ENCODE peak calls at places on chromosomes 2 and 18, in four cellular contexts. G, Z, U and S are unnamed samples.

GRCh38 chr18:74114206-74114605 is 33.4 kb downstream of the FBXO15 start:
- DNase-seq in G (peak; percentile 24), Z (no peak), U (no peak), S (no peak)

GRCh38 chr2:201263774-201264173 is 3.4 kb downstream of the CASP8 start:
- DNase-seq in G (no peak), Z (no peak), U (no peak), S (no peak)

GRCh38 chr2:229376866-229377265 is 105.8 kb upstream of the PID1 start:
- DNase-seq in G (no peak), Z (no peak), U (no peak), S (no peak)

GRCh38 chr2:240259201-240259923 is 118.9 kb upstream of the OTOS start:
- DNase-seq in G (no peak), Z (no peak), U (no peak), S (no peak)

GRCh38 chr2:46981662-46982351 is 66.2 kb upstream of the MCFD2 start:
- DNase-seq in G (no peak), Z (no peak), U (no peak), S (no peak)

GRCh38 chr2:162245737-162246136 is 2.5 kb upstream of the FAP start:
- DNase-seq in G (peak; percentile 73), Z (no peak), U (peak; percentile 48), S (no peak)

GRCh38 chr18:56953444-56953843 is 193.4 kb upstream of the BOD1L2 start:
- DNase-seq in G (no peak), Z (no peak), U (no peak), S (no peak)

GRCh38 chr2:45614330-45614729 is 3.3 kb upstream of the SRBD1 start:
- DNase-seq in G (no peak), Z (no peak), U (no peak), S (no peak)

GRCh38 chr2:232336241-232336736 is 42.3 kb upstream of the ALPP start:
- DNase-seq in G (no peak), Z (peak; percentile 25), U (no peak), S (no peak)

GRCh38 chr18:9517869-9518268 is 42.6 kb downstream of the RALBP1 start:
- DNase-seq in G (no peak), Z (no peak), U (no peak), S (no peak)

GRCh38 chr2:66574701-66575624 is 140.0 kb downstream of the MEIS1 start:
- DNase-seq in G (peak; percentile 91), Z (peak; percentile 79), U (peak; percentile 95), S (no peak)

GRCh38 chr2:158783923-158784322 is 11.2 kb upstream of the DAPL1 start:
- DNase-seq in G (no peak), Z (no peak), U (no peak), S (no peak)

GRCh38 chr2:238666543-238666942 is 181.3 kb upstream of the TWIST2 start:
- DNase-seq in G (no peak), Z (no peak), U (no peak), S (no peak)
- H4K5ac ChIP-seq in G (no peak overlapping the region), Z (no peak overlapping the region), U (no peak overlapping the region), S (no peak overlapping the region)

GRCh38 chr2:143698888-143699570 is 569.8 kb downstream of the ARHGAP15 start:
- DNase-seq in G (no peak), Z (no peak), U (no peak), S (no peak)

GRCh38 chr2:143696651-143697050 is 567.4 kb downstream of the ARHGAP15 start:
- DNase-seq in G (no peak), Z (no peak), U (no peak), S (no peak)

GRCh38 chr2:143700865-143701264 is 571.6 kb downstream of the ARHGAP15 start:
- DNase-seq in G (no peak), Z (no peak), U (no peak), S (no peak)

GRCh38 chr2:143697744-143698143 is 568.5 kb downstream of the ARHGAP15 start:
- DNase-seq in G (no peak), Z (no peak), U (no peak), S (no peak)

DNA sequence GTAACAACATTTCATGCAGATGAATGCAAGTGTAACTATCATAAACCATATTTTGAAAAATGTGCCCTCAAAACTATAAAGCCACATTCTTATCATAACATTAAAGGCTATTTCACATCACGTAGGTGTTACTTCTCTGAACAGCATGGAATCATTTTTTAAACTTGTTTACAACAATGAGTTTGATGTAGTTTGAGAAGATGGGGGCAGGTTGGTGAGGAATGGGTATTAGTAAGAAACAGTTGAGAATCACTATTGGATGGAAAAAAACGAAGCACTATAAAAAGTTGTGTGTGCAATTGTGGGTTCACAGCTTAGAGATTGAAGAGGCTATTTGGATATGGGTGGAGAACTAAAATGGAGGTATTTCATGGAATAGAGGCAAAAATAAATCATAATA is 569.1 kb downstream of the ARHGAP15 start:
- DNase-seq in G (no peak), Z (no peak), U (no peak), S (no peak)
- H4K5ac ChIP-seq in G (no peak overlapping the region), Z (no peak overlapping the region), U (no peak overlapping the region), S (no peak overlapping the region)

DNA sequence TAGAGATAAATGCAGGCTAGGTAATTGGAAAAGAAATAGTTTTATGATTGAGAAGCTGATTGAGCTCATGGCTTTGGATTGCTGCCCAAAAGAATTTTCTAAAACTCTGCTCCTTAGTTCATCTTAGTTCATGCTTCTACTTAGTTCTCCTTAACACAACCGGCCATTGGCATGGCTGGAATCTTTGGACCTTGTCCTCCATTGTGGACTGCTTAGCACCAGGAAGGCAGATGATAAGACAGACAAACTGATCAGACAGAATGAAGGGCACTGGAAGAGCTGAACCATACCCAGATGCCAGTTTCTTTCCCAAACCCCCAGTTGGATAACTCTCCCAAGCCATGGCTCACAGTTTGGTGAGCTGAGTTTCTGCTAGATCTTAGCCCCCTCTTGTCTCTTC is 36.3 kb upstream of the NABP1 start:
- DNase-seq in G (no peak), Z (no peak), U (no peak), S (no peak)
- H4K5ac ChIP-seq in G (no peak overlapping the region), Z (no peak overlapping the region), U (no peak overlapping the region), S (no peak overlapping the region)

DNA sequence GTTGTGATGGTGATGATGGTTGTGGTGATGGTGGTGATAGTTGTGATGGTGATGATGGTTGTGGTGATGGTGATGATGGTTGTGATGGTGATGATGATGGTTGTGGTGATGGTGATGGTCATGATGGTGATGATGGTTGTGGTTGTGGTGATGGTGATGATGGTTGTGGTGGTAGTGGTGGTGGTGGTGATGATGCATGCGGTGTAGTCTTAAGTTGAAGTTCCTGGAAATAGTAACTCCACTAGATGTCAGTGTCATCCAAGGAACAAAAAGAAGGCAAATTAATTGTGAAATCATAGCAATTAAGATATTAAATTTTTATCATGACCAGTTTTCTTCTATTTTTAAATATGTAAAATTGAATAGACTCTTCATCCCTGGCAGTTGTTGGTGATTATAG is 309.2 kb downstream of the AGAP1 start:
- DNase-seq in G (peak; percentile 11), Z (no peak), U (no peak), S (no peak)
- H4K5ac ChIP-seq in G (no peak overlapping the region), Z (peak overlapping the region; percentile 59), U (no peak overlapping the region), S (no peak overlapping the region)

GRCh38 chr2:144595686-144596073 is 75.8 kb upstream of the ZEB2 start:
- DNase-seq in G (no peak), Z (no peak), U (no peak), S (no peak)
- H4K5ac ChIP-seq in G (no peak overlapping the region), Z (no peak overlapping the region), U (no peak overlapping the region), S (no peak overlapping the region)

GRCh38 chr2:233792720-233793119 is 14.6 kb downstream of the MROH2A start:
- DNase-seq in G (no peak), Z (no peak), U (no peak), S (no peak)

GRCh38 chr2:233789554-233789953 is 11.4 kb downstream of the MROH2A start:
- DNase-seq in G (no peak), Z (peak; percentile 23), U (no peak), S (peak; percentile 22)

GRCh38 chr2:233793465-233794127 is 15.5 kb downstream of the MROH2A start:
- DNase-seq in G (no peak), Z (peak; percentile 21), U (no peak), S (peak; percentile 23)

GRCh38 chr2:233791883-233792329 is 13.8 kb downstream of the MROH2A start:
- DNase-seq in G (no peak), Z (no peak), U (no peak), S (no peak)

DNA sequence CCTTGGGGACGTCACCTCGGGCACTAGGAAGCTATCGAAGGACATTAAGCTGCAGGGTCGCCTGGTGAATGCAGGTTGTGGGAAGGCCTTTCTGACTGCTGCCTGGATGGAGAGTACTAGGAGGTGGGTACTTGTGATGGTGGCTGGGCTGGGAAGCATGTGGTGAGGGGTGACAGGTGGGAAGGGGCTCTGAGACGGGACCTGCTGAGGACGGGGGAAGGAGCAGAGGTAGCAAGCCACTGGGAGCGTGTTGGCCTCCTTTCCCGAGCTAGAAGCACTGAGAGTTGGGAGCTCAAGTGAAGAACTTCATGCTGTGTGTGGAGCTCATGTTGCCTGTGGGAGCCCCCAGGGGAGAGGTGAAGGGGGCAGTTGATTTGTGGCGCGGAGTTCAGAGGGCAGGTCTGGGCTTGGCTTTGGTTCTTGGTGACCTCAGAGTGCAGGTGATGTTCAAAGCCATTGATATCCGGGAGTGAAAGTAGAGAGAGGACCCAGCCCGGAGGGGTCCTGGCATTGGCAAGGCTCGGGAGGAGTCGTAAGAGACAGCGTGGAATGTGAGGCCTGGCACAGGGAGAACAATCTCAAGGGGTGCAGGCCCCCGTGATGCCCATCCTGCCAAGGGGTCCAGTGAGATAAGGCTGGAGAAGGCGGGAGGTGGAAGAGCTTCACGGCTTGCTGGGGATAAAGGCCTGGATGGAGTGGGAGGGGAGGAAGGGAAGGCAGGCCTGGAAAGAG is 13.2 kb downstream of the MROH2A start:
- DNase-seq in G (no peak), Z (peak; percentile 23), U (no peak), S (no peak)
- H4K5ac ChIP-seq in G (no peak overlapping the region), Z (no peak overlapping the region), U (no peak overlapping the region), S (no peak overlapping the region)

GRCh38 chr2:218859556-218859993 is at the start of gene WNT6:
- DNase-seq in G (no peak), Z (no peak), U (no peak), S (no peak)

GRCh38 chr2:218857371-218858137 is 2.1 kb upstream of the WNT6 start:
- DNase-seq in G (no peak), Z (no peak), U (no peak), S (no peak)

GRCh38 chr2:218856896-218857243 is 2.7 kb upstream of the WNT6 start:
- DNase-seq in G (no peak), Z (no peak), U (no peak), S (no peak)

GRCh38 chr2:218858671-218859555 is 692 bp upstream of the WNT6 start:
- DNase-seq in G (no peak), Z (peak; percentile 60), U (no peak), S (no peak)

DNA sequence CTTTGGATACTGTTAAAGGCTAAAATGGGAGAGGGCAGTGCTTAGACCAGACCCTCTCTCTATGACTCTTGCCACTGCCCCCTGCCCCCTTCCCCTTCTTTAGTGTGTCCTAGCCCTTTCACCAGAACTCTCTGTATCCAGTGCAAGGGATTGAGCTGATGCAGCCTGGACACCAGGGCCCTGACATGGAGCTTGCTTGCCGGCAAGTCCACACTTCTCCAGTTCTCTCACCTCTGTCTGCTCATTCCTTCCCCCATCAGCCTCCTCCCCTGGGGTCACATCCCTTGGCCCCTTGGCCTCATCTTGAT is 1.5 kb upstream of the WNT6 start:
- DNase-seq in G (no peak), Z (no peak), U (no peak), S (no peak)
- H4K5ac ChIP-seq in G (no peak overlapping the region), Z (no peak overlapping the region), U (no peak overlapping the region), S (no peak overlapping the region)

GRCh38 chr2:234773129-234773528 is 178.7 kb upstream of the SH3BP4 start:
- DNase-seq in G (no peak), Z (no peak), U (no peak), S (no peak)
- H4K5ac ChIP-seq in G (no peak overlapping the region), Z (no peak overlapping the region), U (no peak overlapping the region), S (no peak overlapping the region)